ENCODE peak calls at places on chromosomes 16 and 17, in five cellular contexts. X is fibroblast of the aortic adventitia, I is stomach, T is body of pancreas, J is AG10803. M is an unnamed sample.

GRCh38 chr17:64418506-64419339 is 28.1 kb upstream of the PECAM1 start:
- DNase-seq in J (peak), I (no peak), T (no peak), X (peak), M (peak)

GRCh38 chr16:11799509-11800384 is 2.7 kb upstream of the ZC3H7A start:
- DNase-seq in J (no peak), T (no peak), I (no peak), X (no peak), M (no peak)

GRCh38 chr17:37570527-37571093 is 38.6 kb downstream of the SYNRG start:
- DNase-seq in J (peak), X (peak), T (peak), I (peak), M (no peak)

GRCh38 chr16:81779540-81780320 is 639 bp downstream of the PLCG2 start:
- DNase-seq in X (no peak), T (peak), J (no peak), I (peak), M (no peak)

GRCh38 chr17:82114447-82114846 is 16.4 kb upstream of the FASN start:
- DNase-seq in J (no peak), X (no peak), I (no peak), T (no peak), M (no peak)

GRCh38 chr17:82389379-82389778 is 17.8 kb downstream of the UTS2R start:
- DNase-seq in T (no peak), J (no peak), X (no peak), I (no peak), M (no peak)

GRCh38 chr16:48409839-48410610 is 24.8 kb upstream of the SIAH1 start:
- DNase-seq in I (peak), J (peak), X (peak), T (no peak), M (no peak)

GRCh38 chr16:85288869-85289660 is 176.8 kb upstream of the CIBAR2 start:
- DNase-seq in I (peak), T (no peak), X (no peak), J (no peak), M (no peak)

GRCh38 chr16:51155901-51156810 is 5.1 kb upstream of the SALL1 start:
- DNase-seq in I (no peak), T (no peak), J (peak), X (peak), M (no peak)

GRCh38 chr16:72066747-72067146 is 3.7 kb downstream of the HPR start:
- DNase-seq in I (no peak), X (peak), T (no peak), J (peak), M (peak)

GRCh38 chr17:49680314-49680713 is 2.4 kb upstream of the SPOP start:
- DNase-seq in T (no peak), X (no peak), J (no peak), I (no peak), M (no peak)

GRCh38 chr17:49677134-49677932 is 564 bp downstream of the SPOP start:
- DNase-seq in J (peak), T (peak), X (peak), I (peak), M (peak)

GRCh38 chr17:49676276-49676868 is 1.5 kb downstream of the SPOP start:
- DNase-seq in J (peak), X (peak), T (no peak), I (no peak), M (no peak)

GRCh38 chr17:49681336-49681735 is 3.4 kb upstream of the SPOP start:
- DNase-seq in T (no peak), J (no peak), I (no peak), X (no peak), M (no peak)

DNA sequence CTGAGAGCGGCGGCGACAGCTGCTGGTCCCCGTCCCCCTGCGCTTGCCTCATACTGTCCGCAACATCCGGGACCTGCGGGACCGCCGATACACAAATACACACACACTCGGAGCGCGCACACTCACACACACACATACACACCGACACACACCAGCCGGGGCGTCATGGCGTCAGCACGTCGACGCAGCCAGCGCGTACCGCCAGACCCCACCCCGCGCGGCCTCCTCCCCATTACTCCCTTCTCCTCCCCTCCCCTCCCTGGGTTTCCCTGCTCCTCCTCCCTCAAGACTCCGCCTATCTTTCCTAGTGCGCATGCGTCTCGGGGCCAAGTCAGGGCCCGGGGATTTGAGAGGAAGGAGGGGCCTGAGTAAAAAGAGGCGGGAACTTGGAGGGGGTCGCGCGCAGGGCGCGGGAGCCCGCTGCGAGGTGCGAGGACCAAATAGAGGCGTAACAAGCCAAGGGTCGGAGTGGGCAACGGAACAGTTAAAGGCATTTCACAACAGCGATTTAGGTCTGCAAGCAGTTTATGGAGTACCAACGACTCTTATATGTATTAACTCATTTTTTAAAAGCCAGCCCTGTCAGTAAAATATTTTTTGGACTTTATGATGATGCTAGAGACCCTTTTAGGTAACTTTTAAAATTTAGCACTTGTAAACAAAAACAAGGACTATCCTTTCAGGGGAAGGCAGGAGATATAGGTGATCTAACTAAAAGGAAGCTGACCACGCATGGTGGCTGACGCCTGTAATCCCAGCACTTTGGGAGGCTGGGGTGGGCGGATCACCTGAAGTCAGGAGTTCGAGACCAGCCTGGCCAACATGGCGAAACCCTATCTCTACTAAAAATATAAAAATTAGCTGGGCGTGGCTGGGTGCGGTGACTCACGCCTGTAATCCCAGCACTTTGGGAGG is at the start of gene SPOP:
- DNase-seq in X (peak), T (peak), J (peak), I (peak), M (peak)
- TF ChIP-seq CTCF in X (no peak), T (no peak), J (no peak), I (no peak), M (no peak)

GRCh38 chr17:67829331-67829730 is 4.0 kb downstream of the BPTF start:
- DNase-seq in I (no peak), X (no peak), J (no peak), T (no peak), M (no peak)
- H3K4me3 ChIP-seq in I (no peak), X (no peak), J (no peak), T (no peak), M (no peak)

GRCh38 chr17:55177159-55177913 is 87.4 kb upstream of the HLF start:
- DNase-seq in I (no peak), T (no peak), J (peak), X (peak), M (no peak)
- TF ChIP-seq CTCF in I (no peak), T (no peak), J (peak), X (no peak), M (peak)

GRCh38 chr17:45784293-45784582 is at the start of gene CRHR1:
- DNase-seq in T (no peak), X (no peak), J (no peak), I (no peak), M (no peak)

GRCh38 chr17:45786349-45786748 is 2.2 kb downstream of the CRHR1 start:
- DNase-seq in I (no peak), X (no peak), T (no peak), J (no peak), M (no peak)

GRCh38 chr17:45787044-45787443 is 2.9 kb downstream of the CRHR1 start:
- DNase-seq in X (no peak), T (no peak), I (no peak), J (no peak), M (no peak)

GRCh38 chr17:45784583-45785372 is 658 bp downstream of the CRHR1 start:
- DNase-seq in J (no peak), T (peak), I (peak), X (no peak), M (no peak)

GRCh38 chr17:45785373-45786193 is 1.5 kb downstream of the CRHR1 start:
- DNase-seq in I (no peak), J (no peak), T (no peak), X (no peak), M (no peak)
- H3K4me3 ChIP-seq in I (peak), J (no peak), T (no peak), X (no peak), M (no peak)

DNA sequence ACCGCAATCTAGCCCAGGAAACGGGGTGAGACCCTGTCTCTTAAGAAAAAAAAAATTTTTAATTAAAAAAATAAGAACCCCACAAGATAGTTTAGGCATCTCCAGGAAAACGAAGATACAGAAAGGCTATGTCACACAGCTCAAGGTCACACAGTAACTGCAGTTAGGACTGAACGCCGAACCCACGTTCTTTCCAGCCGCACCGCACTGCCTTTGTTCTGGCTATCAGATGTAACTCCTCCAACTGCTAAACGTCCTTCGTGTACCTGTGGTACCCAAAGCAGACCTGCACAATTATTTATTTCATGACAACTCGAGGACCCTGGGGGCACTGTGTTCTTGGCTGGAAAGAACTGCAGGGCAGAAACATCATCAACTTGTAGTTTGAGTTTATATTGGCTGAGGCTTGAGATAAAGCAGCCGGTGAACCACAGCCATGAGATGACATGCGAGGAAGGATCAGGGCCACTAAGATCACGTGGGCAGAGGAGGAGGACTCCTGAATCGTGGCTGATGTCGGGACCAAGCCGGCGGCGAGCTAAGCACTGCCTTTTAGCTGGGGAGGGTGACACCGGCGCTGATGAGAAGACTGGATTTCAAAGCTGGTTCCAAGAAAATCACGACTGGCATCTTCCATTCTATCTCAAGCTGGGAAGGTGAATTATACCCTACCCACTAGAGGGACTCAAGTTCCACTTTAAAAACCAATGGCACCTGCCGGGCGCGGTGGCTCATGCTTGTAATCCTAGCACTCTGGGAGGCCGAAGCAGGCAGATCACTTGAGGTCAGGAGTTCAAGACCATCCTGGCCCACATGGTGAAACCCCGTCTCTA is 20.7 kb upstream of the MNT start:
- DNase-seq in J (no peak), I (no peak), T (peak), X (no peak), M (no peak)
- TF ChIP-seq CTCF in J (peak), I (no peak), T (no peak), X (no peak), M (peak)

GRCh38 chr16:55563797-55564196 is 2.7 kb upstream of the CAPNS2 start:
- DNase-seq in T (no peak), I (no peak), J (peak), X (no peak), M (no peak)

GRCh38 chr16:55559933-55560516 is 6.5 kb upstream of the CAPNS2 start:
- DNase-seq in I (no peak), T (no peak), X (no peak), J (no peak), M (no peak)

GRCh38 chr16:55561319-55561848 is 5.1 kb upstream of the CAPNS2 start:
- DNase-seq in J (no peak), X (no peak), I (no peak), T (no peak), M (no peak)

GRCh38 chr16:55566432-55567175 is at the start of gene CAPNS2:
- DNase-seq in J (no peak), T (no peak), I (no peak), X (no peak), M (no peak)

DNA sequence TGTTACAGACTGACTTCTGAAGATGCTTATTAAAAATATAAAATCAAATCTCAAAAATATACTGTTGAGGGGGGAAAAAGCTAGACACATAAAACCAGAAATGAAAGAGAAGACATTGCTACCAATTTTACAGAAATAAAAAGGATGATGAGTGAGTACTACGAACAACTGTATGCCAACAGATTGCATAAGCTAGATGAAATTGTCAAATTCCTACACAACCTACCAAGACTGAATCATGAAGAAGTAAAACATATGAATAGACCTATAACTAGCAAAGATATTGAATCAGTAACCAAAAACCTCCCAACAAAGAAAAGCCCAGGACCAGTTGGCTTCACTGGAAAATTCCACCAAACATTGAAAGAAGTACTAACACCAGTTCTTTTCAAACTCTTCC is 3.5 kb upstream of the CAPNS2 start:
- DNase-seq in X (peak), I (no peak), T (no peak), J (peak), M (no peak)
- H3K4me3 ChIP-seq in X (no peak), I (no peak), T (no peak), J (no peak), M (no peak)

M was measured in LNCaP clone FGC.